ENCODE peak calls at places on chromosomes 5 and 9, in five cellular contexts. K, J, S, H and G are unnamed samples. For H3K4me1, the result is how much of the 10 kb centered on the place peaks cover.

GRCh38 chr5:95446009-95446408 is 54.8 kb downstream of the FAM81B start:
- DNase-seq in K (peak), J (no peak), S (no peak), H (no peak), G (no peak)

GRCh38 chr5:102760815-102761214 is 5.7 kb downstream of the PAM start:
- DNase-seq in K (peak), J (no peak), S (no peak), H (no peak), G (no peak)

GRCh38 chr9:72399391-72399790 is 34.4 kb upstream of the ZFAND5 start:
- DNase-seq in K (no peak), J (no peak), S (no peak), H (no peak), G (no peak)

GRCh38 chr5:12794476-12795332 is 890.5 kb upstream of the CTNND2 start:
- DNase-seq in K (no peak), J (no peak), S (no peak), H (no peak), G (no peak)

GRCh38 chr5:164504141-164504772 is 998.8 kb downstream of the MAT2B start:
- DNase-seq in K (peak), J (no peak), S (peak), H (no peak), G (peak)

GRCh38 chr9:130106860-130107848 is 53.4 kb downstream of the GPR107 start:
- DNase-seq in K (peak), J (peak), S (peak), H (peak), G (no peak)

GRCh38 chr5:124235576-124235975 is 510.9 kb downstream of the ZNF608 start:
- DNase-seq in K (no peak), J (no peak), S (no peak), H (no peak), G (no peak)

GRCh38 chr5:114412509-114413171 is 50.8 kb downstream of the KCNN2 start:
- DNase-seq in K (peak), J (no peak), S (no peak), H (no peak), G (no peak)

GRCh38 chr5:81852277-81853004 is 101.5 kb upstream of the SSBP2 start:
- DNase-seq in K (peak), J (peak), S (no peak), H (peak), G (peak)

GRCh38 chr5:72596956-72597355 is 89.7 kb upstream of the ZNF366 start:
- DNase-seq in K (no peak), J (no peak), S (no peak), H (no peak), G (no peak)

GRCh38 chr5:140220032-140220697 is 45.2 kb downstream of the CYSTM1 start:
- DNase-seq in K (peak), J (no peak), S (no peak), H (no peak), G (no peak)

GRCh38 chr9:123569343-123569694 is 213.3 kb downstream of the CRB2 start:
- DNase-seq in K (no peak), J (no peak), S (no peak), H (no peak), G (peak)

GRCh38 chr5:81626524-81626923 is 124.4 kb downstream of the SSBP2 start:
- DNase-seq in K (peak), J (no peak), S (no peak), H (no peak), G (no peak)

GRCh38 chr9:116365056-116365471 is 211.5 kb downstream of the PAPPA start:
- DNase-seq in K (peak), J (no peak), S (peak), H (no peak), G (no peak)

GRCh38 chr5:14986413-14986812 is 114.8 kb upstream of the ANKH start:
- DNase-seq in K (no peak), J (no peak), S (no peak), H (no peak), G (no peak)

GRCh38 chr5:149583394-149583793 is 2.1 kb downstream of the ARHGEF37 start:
- DNase-seq in K (no peak), J (no peak), S (peak), H (no peak), G (no peak)

GRCh38 chr5:132498152-132498551 is 7.6 kb upstream of the IRF1 start:
- DNase-seq in K (peak), J (no peak), S (peak), H (no peak), G (no peak)

GRCh38 chr5:149011084-149011483 is 51.8 kb downstream of the SH3TC2 start:
- DNase-seq in K (peak), J (no peak), S (no peak), H (no peak), G (no peak)

GRCh38 chr5:34519489-34520220 is 136.5 kb upstream of the RAI14 start:
- DNase-seq in K (no peak), J (no peak), S (no peak), H (no peak), G (no peak)

GRCh38 chr5:50711280-50711679 is 44.8 kb downstream of the PARP8 start:
- DNase-seq in K (peak), J (peak), S (peak), H (peak), G (peak)

GRCh38 chr5:140321796-140322195 is 18.9 kb upstream of the PFDN1 start:
- DNase-seq in K (no peak), J (no peak), S (no peak), H (no peak), G (peak)

GRCh38 chr9:88355166-88355565 is 33.1 kb upstream of the SPIN1 start:
- DNase-seq in K (no peak), J (no peak), S (no peak), H (no peak), G (no peak)

DNA sequence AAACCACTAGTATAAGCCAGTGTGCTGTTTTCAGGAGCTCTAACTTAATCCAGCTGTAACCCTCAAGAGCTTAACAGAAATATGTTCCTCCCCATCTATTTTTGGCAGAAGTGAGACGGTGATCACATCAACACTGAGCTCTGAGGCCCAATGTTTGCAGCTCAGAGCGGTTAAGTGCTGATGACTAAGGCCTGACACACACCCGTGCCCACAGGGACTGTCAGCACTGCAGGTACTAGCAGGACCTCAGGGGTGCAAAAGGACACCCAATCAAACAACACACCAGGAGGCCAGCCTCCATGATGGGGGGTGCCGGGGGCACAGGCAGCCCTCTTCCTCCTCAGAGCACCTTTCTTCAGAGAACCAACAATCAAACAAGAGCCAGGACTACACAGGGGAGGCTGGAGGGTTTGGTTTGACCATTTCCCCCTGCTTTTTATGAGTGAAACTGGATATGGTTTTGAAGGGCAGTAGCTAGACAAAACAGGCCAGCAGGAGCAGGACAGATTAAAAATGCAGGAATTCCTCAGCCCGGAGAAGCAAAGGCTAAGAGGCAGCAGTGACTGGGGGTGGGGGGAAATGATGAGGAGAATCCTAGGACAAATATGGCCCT is 61.3 kb downstream of the RAPGEF1 start:
- DNase-seq in K (peak), J (peak), S (peak), H (peak), G (peak)
- H3K4me1 ChIP-seq in K (under half), J (half or more), S (half or more), H (half or more), G (under half)

GRCh38 chr9:134933076-134933659 is 15.5 kb upstream of the FCN1 start:
- DNase-seq in K (no peak), J (no peak), S (no peak), H (no peak), G (no peak)
- H3K4me3 ChIP-seq in K (no peak), J (no peak), S (no peak), H (no peak), G (no peak)

DNA sequence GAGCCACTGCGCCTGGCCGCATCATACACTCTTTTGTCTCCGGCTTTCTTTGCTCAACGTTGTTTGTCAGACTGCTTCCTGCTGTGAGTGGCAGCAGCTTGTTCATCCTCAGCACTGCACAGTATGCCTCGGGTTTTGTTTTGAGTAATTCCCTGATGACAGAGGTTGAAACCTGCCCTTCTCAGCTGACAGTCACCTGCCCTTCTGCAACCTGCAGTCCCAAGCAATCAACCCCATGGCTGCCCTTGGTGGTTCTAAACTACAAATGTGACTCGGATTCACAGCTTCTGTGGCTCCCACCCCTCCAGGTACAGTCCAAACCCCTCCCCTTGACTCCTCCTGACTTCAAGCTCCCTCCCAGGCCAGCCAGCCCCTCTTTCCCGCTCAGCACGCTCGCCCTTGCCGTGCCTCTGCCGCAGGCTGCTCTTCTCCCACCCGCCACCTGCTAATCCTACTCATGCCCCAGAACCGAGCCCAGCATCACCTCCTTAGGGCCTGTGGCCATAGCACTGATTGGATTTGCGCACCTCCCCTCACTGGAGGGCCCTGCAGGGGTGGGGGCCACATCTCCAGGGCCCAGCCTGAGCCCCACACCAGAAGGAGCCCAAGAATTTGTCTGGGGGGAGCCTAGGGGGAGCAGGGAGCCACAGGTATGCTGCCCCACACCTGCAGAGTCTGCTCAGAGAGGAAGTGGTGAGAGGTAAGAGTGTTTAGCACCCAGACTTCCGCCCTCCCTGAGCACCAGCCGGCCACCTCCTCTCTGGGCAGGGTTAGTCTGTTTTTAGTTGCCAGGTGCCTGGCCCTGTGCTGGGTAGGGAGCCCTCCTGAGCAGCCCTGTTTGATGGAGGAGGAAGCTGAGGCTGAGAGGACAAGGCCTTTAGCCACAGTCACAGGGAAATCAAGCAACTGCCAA is 10.1 kb downstream of the EEIG1 start:
- DNase-seq in K (no peak), J (peak), S (no peak), H (peak), G (peak)
- H3K4me1 ChIP-seq in K (half or more), J (half or more), S (half or more), H (half or more), G (half or more)

GRCh38 chr5:172897691-172898512 is 61.3 kb upstream of the RPL26L1 start:
- DNase-seq in K (peak), J (no peak), S (no peak), H (no peak), G (no peak)
- H3K4me3 ChIP-seq in K (peak), J (no peak), S (no peak), H (no peak), G (no peak)

DNA sequence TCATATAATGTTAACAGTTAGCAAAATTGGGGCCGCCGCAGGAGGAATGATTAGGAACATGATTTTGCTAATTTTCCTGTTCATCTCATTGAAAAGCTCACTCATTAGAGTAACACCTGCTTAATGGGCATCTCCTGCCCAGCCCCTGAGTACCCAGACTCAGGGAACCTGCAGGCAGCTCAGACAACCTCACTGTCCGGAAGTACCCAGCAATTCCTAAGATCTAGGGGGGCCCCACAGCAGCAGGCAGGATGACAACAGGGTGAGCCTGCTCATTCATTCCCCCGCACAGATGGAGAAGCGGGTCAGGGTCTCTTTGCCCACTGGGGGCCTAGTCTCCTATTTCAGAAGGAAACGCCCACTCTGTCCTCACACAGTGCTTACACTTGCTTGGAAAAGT is 12.6 kb downstream of the FAM78A start:
- DNase-seq in K (no peak), J (no peak), S (no peak), H (no peak), G (no peak)
- H3K4me1 ChIP-seq in K (under half), J (half or more), S (under half), H (half or more), G (under half)

GRCh38 chr9:15155826-15156225 is 151.2 kb downstream of the TTC39B start:
- DNase-seq in K (peak), J (no peak), S (no peak), H (no peak), G (no peak)

GRCh38 chr9:15155323-15155722 is 151.7 kb downstream of the TTC39B start:
- DNase-seq in K (no peak), J (no peak), S (no peak), H (no peak), G (no peak)

GRCh38 chr9:15160673-15161072 is 146.3 kb downstream of the TTC39B start:
- DNase-seq in K (peak), J (no peak), S (no peak), H (no peak), G (no peak)

GRCh38 chr9:15157371-15157770 is 149.6 kb downstream of the TTC39B start:
- DNase-seq in K (no peak), J (no peak), S (no peak), H (no peak), G (no peak)

GRCh38 chr9:15158019-15158418 is 149.0 kb downstream of the TTC39B start:
- DNase-seq in K (no peak), J (no peak), S (no peak), H (no peak), G (no peak)
- H3K4me3 ChIP-seq in K (no peak), J (no peak), S (no peak), H (no peak), G (no peak)

GRCh38 chr9:92504881-92505280 is 22.6 kb upstream of the ASPN start:
- DNase-seq in K (no peak), J (no peak), S (no peak), H (no peak), G (no peak)
- H3K4me1 ChIP-seq in K (under half), J (under half), S (under half), H (under half), G (under half)